ENCODE peak calls at places on chromosomes 16 and 17, in eight cellular contexts. Q, C, X, Y, S, W, N and D are unnamed samples.

GRCh38 chr16:58832496-58832895 is 98.4 kb upstream of the GOT2 start:
- DNase-seq in W (no peak), N (no peak), Y (no peak), Q (no peak), S (no peak), X (no peak), C (no peak), D (no peak)

GRCh38 chr16:24428751-24429150 is 110.6 kb upstream of the RBBP6 start:
- DNase-seq in C (no peak), X (no peak), N (no peak), Y (no peak), W (no peak), Q (no peak), S (no peak), D (no peak)

GRCh38 chr17:4899341-4900230 is at the start of gene C17orf107:
- DNase-seq in N (peak), S (peak), C (no peak), Q (peak), X (peak), W (peak), Y (peak), D (peak)

GRCh38 chr17:81682565-81683207 is 911 bp downstream of the ARL16 start:
- DNase-seq in N (no peak), Q (no peak), Y (no peak), S (no peak), X (no peak), C (no peak), W (no peak), D (no peak)

GRCh38 chr16:12758031-12758669 is 45.5 kb downstream of the CPPED1 start:
- DNase-seq in Q (no peak), N (no peak), Y (no peak), C (no peak), X (no peak), S (no peak), W (no peak), D (no peak)

GRCh38 chr17:77893144-77894044 is 65.1 kb upstream of the TNRC6C start:
- DNase-seq in C (no peak), W (no peak), Y (no peak), N (no peak), X (no peak), S (no peak), Q (no peak), D (no peak)

GRCh38 chr16:66511615-66512500 is 38.1 kb downstream of the TK2 start:
- DNase-seq in X (no peak), C (peak), W (no peak), S (no peak), Q (peak), N (no peak), Y (peak), D (no peak)

GRCh38 chr16:28986492-28986891 is 1.6 kb downstream of the LAT start:
- DNase-seq in Q (no peak), X (no peak), S (no peak), W (no peak), Y (no peak), N (no peak), C (no peak), D (no peak)

GRCh38 chr16:57893559-57894389 is 77.2 kb downstream of the CNGB1 start:
- DNase-seq in W (no peak), C (peak), Q (peak), Y (peak), S (no peak), N (no peak), X (no peak), D (no peak)

GRCh38 chr17:51144266-51145022 is 8.9 kb upstream of the NME1 start:
- DNase-seq in W (no peak), S (no peak), Q (no peak), N (no peak), Y (no peak), C (no peak), X (no peak), D (no peak)

GRCh38 chr16:55328611-55329569 is 4.9 kb downstream of the IRX6 start:
- DNase-seq in Q (peak), S (no peak), Y (no peak), N (no peak), X (peak), C (no peak), W (no peak), D (no peak)

GRCh38 chr17:9948967-9949366 is 43.9 kb upstream of the RCVRN start:
- DNase-seq in S (no peak), Q (no peak), W (no peak), Y (no peak), X (no peak), N (no peak), C (no peak), D (no peak)

GRCh38 chr16:85707528-85708095 is 18.9 kb upstream of the GINS2 start:
- DNase-seq in S (no peak), X (no peak), C (no peak), N (no peak), Y (no peak), W (no peak), Q (no peak), D (no peak)

GRCh38 chr16:12436201-12436657 is 367.5 kb downstream of the CPPED1 start:
- DNase-seq in X (no peak), W (no peak), N (no peak), S (no peak), Q (no peak), Y (no peak), C (no peak), D (no peak)

GRCh38 chr17:73156166-73156840 is 8.5 kb upstream of the SSTR2 start:
- DNase-seq in C (peak), X (peak), Q (peak), Y (peak), N (peak), S (no peak), W (peak), D (peak)

GRCh38 chr17:80889897-80890550 is 101.6 kb upstream of the CHMP6 start:
- DNase-seq in C (no peak), Y (no peak), Q (peak), S (no peak), X (peak), W (no peak), N (no peak), D (no peak)

GRCh38 chr17:8151120-8151640 is 1.0 kb downstream of the PER1 start:
- DNase-seq in C (peak), W (peak), N (peak), X (peak), Q (peak), S (peak), Y (peak), D (peak)

GRCh38 chr16:841455-842060 is 41.0 kb upstream of the GNG13 start:
- DNase-seq in Y (no peak), S (no peak), Q (peak), X (peak), N (no peak), C (no peak), W (no peak), D (no peak)

GRCh38 chr17:74921769-74922168 is 1.3 kb downstream of the USH1G start:
- DNase-seq in X (no peak), W (no peak), N (no peak), Y (no peak), S (no peak), C (no peak), Q (no peak), D (no peak)

GRCh38 chr16:48613061-48613957 is 3.3 kb upstream of the N4BP1 start:
- DNase-seq in C (peak), S (no peak), X (no peak), Y (no peak), Q (no peak), W (no peak), N (peak), D (peak)

GRCh38 chr16:67021321-67021720 is 7.6 kb upstream of the CBFB start:
- DNase-seq in W (no peak), Q (no peak), Y (peak), S (no peak), C (no peak), X (no peak), N (no peak), D (no peak)

GRCh38 chr16:72837846-72838661 is 209.9 kb downstream of the ZFHX3 start:
- DNase-seq in W (no peak), S (no peak), C (no peak), X (no peak), N (no peak), Q (no peak), Y (no peak), D (no peak)

GRCh38 chr16:55264949-55265348 is 59.1 kb upstream of the IRX6 start:
- DNase-seq in W (no peak), N (no peak), X (no peak), Y (no peak), S (no peak), Q (no peak), C (no peak), D (no peak)

GRCh38 chr16:58492066-58492465 is 7.9 kb upstream of the NDRG4 start:
- DNase-seq in W (no peak), Q (no peak), C (no peak), S (no peak), Y (no peak), X (no peak), N (no peak), D (no peak)

GRCh38 chr17:79845601-79845949 is 6.3 kb upstream of the CBX4 start:
- DNase-seq in W (no peak), C (no peak), S (no peak), Q (no peak), X (no peak), N (no peak), Y (peak), D (no peak)

GRCh38 chr17:79842656-79843474 is 3.6 kb upstream of the CBX4 start:
- DNase-seq in W (peak), C (peak), Y (no peak), S (no peak), Q (no peak), X (no peak), N (no peak), D (no peak)

GRCh38 chr17:79843475-79843916 is 4.3 kb upstream of the CBX4 start:
- DNase-seq in N (no peak), X (no peak), C (no peak), W (peak), Y (no peak), Q (no peak), S (no peak), D (no peak)

GRCh38 chr17:79843917-79844815 is 4.9 kb upstream of the CBX4 start:
- DNase-seq in Y (peak), W (peak), Q (peak), N (no peak), X (peak), S (no peak), C (peak), D (no peak)

GRCh38 chr17:79844869-79845600 is 5.8 kb upstream of the CBX4 start:
- DNase-seq in X (peak), S (no peak), C (peak), Q (peak), Y (no peak), N (no peak), W (peak), D (no peak)
- H3K4me3 ChIP-seq in X (no peak), S (peak), C (peak), Q (peak), Y (no peak), N (no peak), W (peak), D (no peak)

GRCh38 chr16:31920373-31920772 is 46.8 kb downstream of the ZNF267 start:
- DNase-seq in X (no peak), S (no peak), C (no peak), W (no peak), Y (no peak), N (no peak), Q (no peak), D (no peak)

GRCh38 chr16:31913668-31914067 is 40.1 kb downstream of the ZNF267 start:
- DNase-seq in S (no peak), X (no peak), W (no peak), N (no peak), Y (no peak), Q (no peak), C (no peak), D (no peak)

DNA sequence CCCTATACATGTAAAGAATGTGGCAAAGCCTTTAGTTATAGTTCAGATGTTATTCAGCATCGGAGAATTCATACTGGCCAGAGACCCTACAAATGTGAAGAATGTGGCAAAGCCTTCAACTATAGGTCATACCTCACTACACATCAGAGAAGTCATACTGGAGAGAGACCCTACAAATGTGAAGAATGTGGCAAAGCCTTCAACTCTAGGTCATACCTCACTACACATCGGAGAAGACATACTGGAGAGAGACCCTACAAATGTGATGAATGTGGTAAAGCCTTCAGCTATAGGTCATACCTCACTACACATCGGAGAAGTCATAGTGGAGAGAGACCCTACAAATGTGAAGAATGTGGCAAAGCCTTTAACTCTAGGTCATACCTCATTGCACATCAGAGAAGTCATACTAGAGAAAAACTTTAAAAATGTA is 42.5 kb downstream of the ZNF267 start:
- DNase-seq in S (no peak), N (no peak), Q (no peak), C (no peak), W (no peak), Y (no peak), X (no peak), D (no peak)
- H3K4me3 ChIP-seq in S (no peak), N (peak), Q (no peak), C (peak), W (no peak), Y (no peak), X (no peak), D (no peak)

GRCh38 chr16:49733278-49734009 is 122.5 kb downstream of the ZNF423 start:
- DNase-seq in N (no peak), C (no peak), W (no peak), Y (no peak), Q (peak), X (no peak), S (no peak), D (no peak)
- H3K4me3 ChIP-seq in N (no peak), C (no peak), W (no peak), Y (no peak), Q (no peak), X (no peak), S (no peak), D (no peak)

DNA sequence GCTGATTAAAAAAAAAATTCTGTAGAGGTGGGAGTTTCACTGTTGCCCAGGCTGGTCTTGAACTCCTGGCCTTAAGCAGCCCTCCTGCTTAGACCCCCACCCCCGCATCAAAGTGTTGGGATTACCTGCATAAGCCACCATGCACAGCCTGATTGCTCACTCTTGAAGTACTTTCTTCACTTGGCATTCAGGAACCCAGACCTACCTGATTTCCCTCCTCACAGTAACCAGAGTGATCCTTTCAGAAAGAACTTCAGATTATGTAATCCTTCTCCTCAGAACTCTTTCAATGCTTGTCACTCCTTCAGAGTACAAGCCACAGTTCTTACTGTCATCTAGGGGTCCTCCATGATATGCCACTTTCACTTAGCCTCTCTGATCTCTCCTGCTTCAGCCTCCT is 1.4 kb downstream of the EFCAB13 start:
- DNase-seq in Q (no peak), N (no peak), C (no peak), W (no peak), Y (no peak), S (no peak), X (no peak), D (no peak)
- H3K4me3 ChIP-seq in Q (no peak), N (no peak), C (no peak), W (no peak), Y (no peak), S (no peak), X (no peak), D (no peak)

GRCh38 chr17:33749171-33749570 is 456.1 kb upstream of the ASIC2 start:
- DNase-seq in C (no peak), S (no peak), Y (no peak), X (no peak), N (no peak), W (no peak), Q (no peak), D (no peak)

GRCh38 chr17:33753452-33753851 is 460.4 kb upstream of the ASIC2 start:
- DNase-seq in N (no peak), C (no peak), S (no peak), W (no peak), X (no peak), Q (no peak), Y (no peak), D (no peak)

GRCh38 chr17:33756021-33756420 is 462.9 kb upstream of the ASIC2 start:
- DNase-seq in N (no peak), X (no peak), Q (no peak), Y (no peak), C (no peak), W (no peak), S (no peak), D (no peak)

GRCh38 chr17:33750943-33751701 is 458.0 kb upstream of the ASIC2 start:
- DNase-seq in Q (no peak), S (no peak), C (peak), X (peak), W (peak), Y (peak), N (peak), D (peak)

GRCh38 chr17:33751702-33752065 is 458.6 kb upstream of the ASIC2 start:
- DNase-seq in N (no peak), X (no peak), C (no peak), Y (no peak), Q (no peak), S (no peak), W (no peak), D (no peak)
- H3K4me3 ChIP-seq in N (no peak), X (no peak), C (peak), Y (no peak), Q (no peak), S (peak), W (no peak), D (no peak)

DNA sequence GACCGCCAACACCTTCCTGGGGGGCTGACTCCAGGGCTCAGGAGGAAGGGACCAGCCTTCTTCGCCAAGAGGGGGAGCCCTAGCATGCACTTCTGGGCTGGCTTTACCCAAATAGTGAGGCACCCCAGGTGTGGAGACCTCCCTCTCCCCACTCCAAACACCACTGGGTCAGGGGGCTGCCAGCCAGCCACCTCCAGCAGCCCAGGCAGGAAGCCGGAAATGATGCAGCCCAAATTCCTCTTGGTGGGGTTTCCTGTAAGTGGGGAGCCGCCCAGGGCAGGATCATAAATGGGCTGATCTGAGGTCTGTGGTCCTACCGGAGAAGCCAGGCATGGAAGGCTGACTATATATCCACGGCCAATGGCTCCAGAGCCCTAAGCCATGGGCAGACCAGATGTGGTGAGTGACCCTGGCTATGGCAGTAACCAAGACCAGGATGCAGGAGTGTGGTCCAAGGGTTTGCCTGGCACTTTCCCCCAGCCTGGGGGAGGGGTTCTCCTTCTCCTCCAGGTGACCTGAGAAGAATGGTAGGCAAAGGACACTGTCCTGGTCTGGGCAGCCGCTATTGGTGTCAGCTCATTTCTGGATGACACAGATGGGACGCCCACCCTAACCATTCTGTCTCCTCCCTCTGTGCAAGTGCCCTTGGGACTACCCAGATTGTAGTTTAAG is 4.2 kb downstream of the GIT1 start:
- DNase-seq in S (no peak), Y (peak), Q (peak), C (no peak), N (no peak), W (peak), X (no peak), D (no peak)
- H3K4me3 ChIP-seq in S (no peak), Y (no peak), Q (peak), C (no peak), N (peak), W (peak), X (no peak), D (peak)

GRCh38 chr17:69480197-69480596 is 65.7 kb downstream of the MAP2K6 start:
- DNase-seq in Q (no peak), W (no peak), X (no peak), S (no peak), Y (no peak), C (no peak), N (no peak), D (no peak)

GRCh38 chr17:69486779-69487637 is 72.5 kb downstream of the MAP2K6 start:
- DNase-seq in N (no peak), C (no peak), X (no peak), Q (no peak), Y (no peak), W (no peak), S (no peak), D (no peak)

GRCh38 chr17:69489303-69489702 is 74.8 kb downstream of the MAP2K6 start:
- DNase-seq in Q (no peak), W (no peak), S (no peak), X (no peak), Y (no peak), C (no peak), N (no peak), D (no peak)

GRCh38 chr17:69485901-69486643 is 71.6 kb downstream of the MAP2K6 start:
- DNase-seq in X (no peak), S (no peak), Y (no peak), Q (no peak), N (no peak), W (no peak), C (no peak), D (no peak)

DNA sequence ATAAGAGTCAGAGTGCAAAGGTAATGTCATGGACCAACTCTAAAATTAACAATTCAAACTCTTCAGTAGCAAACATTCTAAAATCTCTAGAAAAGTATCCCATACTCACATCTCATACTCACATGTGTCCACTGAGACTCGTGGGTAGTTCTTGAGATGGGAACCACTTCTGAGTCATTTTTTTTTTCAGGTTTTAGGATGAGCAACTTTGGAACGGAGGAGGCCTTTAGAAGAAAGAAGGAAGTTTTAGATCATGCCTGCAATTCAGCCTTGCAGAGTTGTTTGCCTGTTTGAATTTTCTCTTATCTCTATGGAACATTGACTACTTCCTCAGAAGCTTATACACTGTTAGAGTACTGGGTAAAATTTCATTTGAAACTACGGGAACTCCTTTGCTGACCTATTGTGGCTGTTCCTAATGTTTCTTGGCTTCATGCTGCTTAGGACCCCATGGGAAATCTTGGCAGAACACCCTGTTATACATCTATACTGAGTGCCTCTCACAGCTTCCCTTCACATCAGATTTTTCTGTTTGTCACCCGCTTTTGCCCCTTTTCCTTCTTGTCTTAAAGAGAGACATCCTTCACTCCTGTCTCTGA is 70.7 kb downstream of the MAP2K6 start:
- DNase-seq in Y (no peak), W (no peak), X (no peak), S (no peak), Q (no peak), N (no peak), C (no peak), D (no peak)
- H3K4me3 ChIP-seq in Y (no peak), W (peak), X (no peak), S (no peak), Q (no peak), N (no peak), C (no peak), D (peak)